ENCODE peak calls at places on chromosomes 1 and 21, in six cellular contexts. One of them, this sample, is unnamed.

GRCh38 chr21:34365794-34366193 is 2.0 kb downstream of the KCNE2 start:
- DNase-seq in K562: no peak
- DNase-seq in GM12865: no peak
- DNase-seq in NCI-H510A treated with DMSO at 0.1 percent for 48 hours: no peak
- DNase-seq in stimulated activated CD8-positive, alpha-beta memory T cell treated with anti-CD3 and anti-CD28 coated beads, Interleukin-7, amount 100 ng/mL, for 1 hour: no peak
- DNase-seq in M059J: no peak
- DNase-seq in this sample: peak; percentile 91

GRCh38 chr21:36188081-36188681 is 31.6 kb downstream of the DOP1B start:
- DNase-seq in K562: no peak
- DNase-seq in GM12865: no peak
- DNase-seq in NCI-H510A treated with DMSO at 0.1 percent for 48 hours: peak; percentile 92
- DNase-seq in stimulated activated CD8-positive, alpha-beta memory T cell treated with anti-CD3 and anti-CD28 coated beads, Interleukin-7, amount 100 ng/mL, for 1 hour: no peak
- DNase-seq in M059J: no peak
- DNase-seq in this sample: peak; percentile 84

GRCh38 chr1:34002810-34003209 is 138.9 kb downstream of the HMGB4 start:
- DNase-seq in K562: no peak
- DNase-seq in GM12865: no peak
- DNase-seq in NCI-H510A treated with DMSO at 0.1 percent for 48 hours: peak; percentile 90
- DNase-seq in stimulated activated CD8-positive, alpha-beta memory T cell treated with anti-CD3 and anti-CD28 coated beads, Interleukin-7, amount 100 ng/mL, for 1 hour: no peak
- DNase-seq in M059J: no peak
- DNase-seq in this sample: no peak

GRCh38 chr1:215376544-215377264 is 190.4 kb upstream of the KCTD3 start:
- DNase-seq in K562: no peak
- DNase-seq in GM12865: no peak
- DNase-seq in NCI-H510A treated with DMSO at 0.1 percent for 48 hours: no peak
- DNase-seq in stimulated activated CD8-positive, alpha-beta memory T cell treated with anti-CD3 and anti-CD28 coated beads, Interleukin-7, amount 100 ng/mL, for 1 hour: no peak
- DNase-seq in M059J: peak; percentile 39
- DNase-seq in this sample: no peak

GRCh38 chr1:97139512-97139911 is 417.9 kb downstream of the PTBP2 start:
- DNase-seq in K562: no peak
- DNase-seq in GM12865: no peak
- DNase-seq in NCI-H510A treated with DMSO at 0.1 percent for 48 hours: no peak
- DNase-seq in stimulated activated CD8-positive, alpha-beta memory T cell treated with anti-CD3 and anti-CD28 coated beads, Interleukin-7, amount 100 ng/mL, for 1 hour: no peak
- DNase-seq in M059J: peak; percentile 69
- DNase-seq in this sample: no peak

GRCh38 chr1:78081980-78082860 is 36.5 kb downstream of the GIPC2 start:
- DNase-seq in K562: no peak
- DNase-seq in GM12865: no peak
- DNase-seq in NCI-H510A treated with DMSO at 0.1 percent for 48 hours: no peak
- DNase-seq in stimulated activated CD8-positive, alpha-beta memory T cell treated with anti-CD3 and anti-CD28 coated beads, Interleukin-7, amount 100 ng/mL, for 1 hour: no peak
- DNase-seq in M059J: peak; percentile 74
- DNase-seq in this sample: no peak

GRCh38 chr1:54310439-54311328 is 95.5 kb downstream of the SSBP3 start:
- DNase-seq in K562: peak; percentile 79
- DNase-seq in GM12865: peak; percentile 34
- DNase-seq in NCI-H510A treated with DMSO at 0.1 percent for 48 hours: peak; percentile 29
- DNase-seq in stimulated activated CD8-positive, alpha-beta memory T cell treated with anti-CD3 and anti-CD28 coated beads, Interleukin-7, amount 100 ng/mL, for 1 hour: no peak
- DNase-seq in M059J: peak; percentile 14
- DNase-seq in this sample: peak; percentile 51

GRCh38 chr1:71304125-71304524 is 223.3 kb upstream of the ZRANB2 start:
- DNase-seq in K562: no peak
- DNase-seq in GM12865: no peak
- DNase-seq in NCI-H510A treated with DMSO at 0.1 percent for 48 hours: peak; percentile 3
- DNase-seq in stimulated activated CD8-positive, alpha-beta memory T cell treated with anti-CD3 and anti-CD28 coated beads, Interleukin-7, amount 100 ng/mL, for 1 hour: no peak
- DNase-seq in M059J: no peak
- DNase-seq in this sample: no peak

GRCh38 chr1:76040327-76040868 is 34.1 kb upstream of the ST6GALNAC3 start:
- DNase-seq in K562: peak; percentile 44
- DNase-seq in GM12865: no peak
- DNase-seq in NCI-H510A treated with DMSO at 0.1 percent for 48 hours: no peak
- DNase-seq in stimulated activated CD8-positive, alpha-beta memory T cell treated with anti-CD3 and anti-CD28 coated beads, Interleukin-7, amount 100 ng/mL, for 1 hour: no peak
- DNase-seq in M059J: no peak
- DNase-seq in this sample: no peak

GRCh38 chr1:41875487-41875886 is 43.2 kb downstream of the HIVEP3 start:
- DNase-seq in K562: no peak
- DNase-seq in GM12865: no peak
- DNase-seq in NCI-H510A treated with DMSO at 0.1 percent for 48 hours: no peak
- DNase-seq in stimulated activated CD8-positive, alpha-beta memory T cell treated with anti-CD3 and anti-CD28 coated beads, Interleukin-7, amount 100 ng/mL, for 1 hour: no peak
- DNase-seq in M059J: no peak
- DNase-seq in this sample: no peak

GRCh38 chr1:236425031-236425663 is 31.1 kb downstream of the EDARADD start:
- DNase-seq in K562: peak; percentile 38
- DNase-seq in GM12865: peak; percentile 83
- DNase-seq in NCI-H510A treated with DMSO at 0.1 percent for 48 hours: no peak
- DNase-seq in stimulated activated CD8-positive, alpha-beta memory T cell treated with anti-CD3 and anti-CD28 coated beads, Interleukin-7, amount 100 ng/mL, for 1 hour: no peak
- DNase-seq in M059J: no peak
- DNase-seq in this sample: no peak

GRCh38 chr1:21499283-21499945 is 9.8 kb upstream of the ALPL start:
- DNase-seq in K562: no peak
- DNase-seq in GM12865: no peak
- DNase-seq in NCI-H510A treated with DMSO at 0.1 percent for 48 hours: no peak
- DNase-seq in stimulated activated CD8-positive, alpha-beta memory T cell treated with anti-CD3 and anti-CD28 coated beads, Interleukin-7, amount 100 ng/mL, for 1 hour: no peak
- DNase-seq in M059J: no peak
- DNase-seq in this sample: no peak

GRCh38 chr1:119080586-119080985 is 59.9 kb downstream of the WARS2 start:
- DNase-seq in K562: no peak
- DNase-seq in GM12865: no peak
- DNase-seq in NCI-H510A treated with DMSO at 0.1 percent for 48 hours: no peak
- DNase-seq in stimulated activated CD8-positive, alpha-beta memory T cell treated with anti-CD3 and anti-CD28 coated beads, Interleukin-7, amount 100 ng/mL, for 1 hour: no peak
- DNase-seq in M059J: peak; percentile 96
- DNase-seq in this sample: no peak

GRCh38 chr1:119564548-119564947 is 57.5 kb downstream of the HSD3B1 start:
- DNase-seq in K562: no peak
- DNase-seq in GM12865: peak; percentile 70
- DNase-seq in NCI-H510A treated with DMSO at 0.1 percent for 48 hours: no peak
- DNase-seq in stimulated activated CD8-positive, alpha-beta memory T cell treated with anti-CD3 and anti-CD28 coated beads, Interleukin-7, amount 100 ng/mL, for 1 hour: no peak
- DNase-seq in M059J: no peak
- DNase-seq in this sample: no peak

GRCh38 chr21:45269861-45270260 is 17.8 kb downstream of the POFUT2 start:
- DNase-seq in K562: no peak
- DNase-seq in GM12865: no peak
- DNase-seq in NCI-H510A treated with DMSO at 0.1 percent for 48 hours: no peak
- DNase-seq in stimulated activated CD8-positive, alpha-beta memory T cell treated with anti-CD3 and anti-CD28 coated beads, Interleukin-7, amount 100 ng/mL, for 1 hour: no peak
- DNase-seq in M059J: no peak
- DNase-seq in this sample: no peak

GRCh38 chr1:229147086-229147485 is 123.8 kb upstream of the RAB4A start:
- DNase-seq in K562: peak; percentile 17
- DNase-seq in GM12865: no peak
- DNase-seq in NCI-H510A treated with DMSO at 0.1 percent for 48 hours: no peak
- DNase-seq in stimulated activated CD8-positive, alpha-beta memory T cell treated with anti-CD3 and anti-CD28 coated beads, Interleukin-7, amount 100 ng/mL, for 1 hour: no peak
- DNase-seq in M059J: no peak
- DNase-seq in this sample: peak; percentile 16

GRCh38 chr1:228308628-228309547 is 97.7 kb downstream of the TRIM11 start:
- DNase-seq in K562: no peak
- DNase-seq in GM12865: no peak
- DNase-seq in NCI-H510A treated with DMSO at 0.1 percent for 48 hours: no peak
- DNase-seq in stimulated activated CD8-positive, alpha-beta memory T cell treated with anti-CD3 and anti-CD28 coated beads, Interleukin-7, amount 100 ng/mL, for 1 hour: no peak
- DNase-seq in M059J: no peak
- DNase-seq in this sample: no peak

GRCh38 chr1:109932232-109932631 is 21.6 kb downstream of the CSF1 start:
- DNase-seq in K562: no peak
- DNase-seq in GM12865: no peak
- DNase-seq in NCI-H510A treated with DMSO at 0.1 percent for 48 hours: no peak
- DNase-seq in stimulated activated CD8-positive, alpha-beta memory T cell treated with anti-CD3 and anti-CD28 coated beads, Interleukin-7, amount 100 ng/mL, for 1 hour: no peak
- DNase-seq in M059J: no peak
- DNase-seq in this sample: no peak

GRCh38 chr1:98981917-98982513 is 22.6 kb downstream of the PLPPR5 start:
- DNase-seq in K562: no peak
- DNase-seq in GM12865: no peak
- DNase-seq in NCI-H510A treated with DMSO at 0.1 percent for 48 hours: no peak
- DNase-seq in stimulated activated CD8-positive, alpha-beta memory T cell treated with anti-CD3 and anti-CD28 coated beads, Interleukin-7, amount 100 ng/mL, for 1 hour: no peak
- DNase-seq in M059J: peak; percentile 40
- DNase-seq in this sample: no peak

GRCh38 chr1:234400773-234401172 is 27.5 kb downstream of the COA6 start:
- DNase-seq in K562: no peak
- DNase-seq in GM12865: peak; percentile 51
- DNase-seq in NCI-H510A treated with DMSO at 0.1 percent for 48 hours: no peak
- DNase-seq in stimulated activated CD8-positive, alpha-beta memory T cell treated with anti-CD3 and anti-CD28 coated beads, Interleukin-7, amount 100 ng/mL, for 1 hour: no peak
- DNase-seq in M059J: peak; percentile 43
- DNase-seq in this sample: no peak

GRCh38 chr21:25572895-25573310 is 34.4 kb downstream of the MRPL39 start:
- DNase-seq in K562: no peak
- DNase-seq in GM12865: peak; percentile 85
- DNase-seq in NCI-H510A treated with DMSO at 0.1 percent for 48 hours: no peak
- DNase-seq in stimulated activated CD8-positive, alpha-beta memory T cell treated with anti-CD3 and anti-CD28 coated beads, Interleukin-7, amount 100 ng/mL, for 1 hour: no peak
- DNase-seq in M059J: peak; percentile 53
- DNase-seq in this sample: no peak

GRCh38 chr1:9289724-9290493 is 2.8 kb upstream of the SPSB1 start:
- DNase-seq in K562: no peak
- DNase-seq in GM12865: no peak
- DNase-seq in NCI-H510A treated with DMSO at 0.1 percent for 48 hours: no peak
- DNase-seq in stimulated activated CD8-positive, alpha-beta memory T cell treated with anti-CD3 and anti-CD28 coated beads, Interleukin-7, amount 100 ng/mL, for 1 hour: no peak
- DNase-seq in M059J: peak; percentile 86
- DNase-seq in this sample: no peak

GRCh38 chr1:244918422-244919319 is 54.3 kb upstream of the HNRNPU start:
- DNase-seq in K562: peak; percentile 85
- DNase-seq in GM12865: peak; percentile 81
- DNase-seq in NCI-H510A treated with DMSO at 0.1 percent for 48 hours: peak; percentile 5
- DNase-seq in stimulated activated CD8-positive, alpha-beta memory T cell treated with anti-CD3 and anti-CD28 coated beads, Interleukin-7, amount 100 ng/mL, for 1 hour: peak; percentile 39
- DNase-seq in M059J: peak; percentile 44
- DNase-seq in this sample: peak; percentile 72

GRCh38 chr1:222974496-222974895 is 159.7 kb downstream of the DISP1 start:
- DNase-seq in K562: no peak
- DNase-seq in GM12865: no peak
- DNase-seq in NCI-H510A treated with DMSO at 0.1 percent for 48 hours: no peak
- DNase-seq in stimulated activated CD8-positive, alpha-beta memory T cell treated with anti-CD3 and anti-CD28 coated beads, Interleukin-7, amount 100 ng/mL, for 1 hour: no peak
- DNase-seq in M059J: peak; percentile 96
- DNase-seq in this sample: no peak

GRCh38 chr1:97392701-97393100 is 528.1 kb downstream of the DPYD start:
- DNase-seq in K562: no peak
- DNase-seq in GM12865: no peak
- DNase-seq in NCI-H510A treated with DMSO at 0.1 percent for 48 hours: no peak
- DNase-seq in stimulated activated CD8-positive, alpha-beta memory T cell treated with anti-CD3 and anti-CD28 coated beads, Interleukin-7, amount 100 ng/mL, for 1 hour: no peak
- DNase-seq in M059J: no peak
- DNase-seq in this sample: no peak

GRCh38 chr1:151916959-151917358 is 7.6 kb upstream of the THEM4 start:
- DNase-seq in K562: no peak
- DNase-seq in GM12865: no peak
- DNase-seq in NCI-H510A treated with DMSO at 0.1 percent for 48 hours: no peak
- DNase-seq in stimulated activated CD8-positive, alpha-beta memory T cell treated with anti-CD3 and anti-CD28 coated beads, Interleukin-7, amount 100 ng/mL, for 1 hour: no peak
- DNase-seq in M059J: no peak
- DNase-seq in this sample: no peak

GRCh38 chr1:115188680-115189395 is 99.5 kb upstream of the TSPAN2 start:
- DNase-seq in K562: no peak
- DNase-seq in GM12865: no peak
- DNase-seq in NCI-H510A treated with DMSO at 0.1 percent for 48 hours: no peak
- DNase-seq in stimulated activated CD8-positive, alpha-beta memory T cell treated with anti-CD3 and anti-CD28 coated beads, Interleukin-7, amount 100 ng/mL, for 1 hour: no peak
- DNase-seq in M059J: no peak
- DNase-seq in this sample: no peak

GRCh38 chr1:27298632-27299384 is 23.2 kb upstream of the TMEM222 start:
- DNase-seq in K562: no peak
- DNase-seq in GM12865: no peak
- DNase-seq in NCI-H510A treated with DMSO at 0.1 percent for 48 hours: no peak
- DNase-seq in stimulated activated CD8-positive, alpha-beta memory T cell treated with anti-CD3 and anti-CD28 coated beads, Interleukin-7, amount 100 ng/mL, for 1 hour: no peak
- DNase-seq in M059J: peak; percentile 17
- DNase-seq in this sample: no peak

GRCh38 chr1:207393610-207394009 is 60.5 kb upstream of the CR2 start:
- DNase-seq in K562: no peak
- DNase-seq in GM12865: no peak
- DNase-seq in NCI-H510A treated with DMSO at 0.1 percent for 48 hours: no peak
- DNase-seq in stimulated activated CD8-positive, alpha-beta memory T cell treated with anti-CD3 and anti-CD28 coated beads, Interleukin-7, amount 100 ng/mL, for 1 hour: no peak
- DNase-seq in M059J: peak; percentile 95
- DNase-seq in this sample: no peak

GRCh38 chr21:31781737-31782136 is 49.8 kb upstream of the SCAF4 start:
- DNase-seq in K562: peak; percentile 43
- DNase-seq in GM12865: no peak
- DNase-seq in NCI-H510A treated with DMSO at 0.1 percent for 48 hours: peak; percentile 61
- DNase-seq in stimulated activated CD8-positive, alpha-beta memory T cell treated with anti-CD3 and anti-CD28 coated beads, Interleukin-7, amount 100 ng/mL, for 1 hour: no peak
- DNase-seq in M059J: peak; percentile 40
- DNase-seq in this sample: peak; percentile 11

GRCh38 chr1:41919764-41920397 is 1.2 kb upstream of the HIVEP3 start:
- DNase-seq in K562: peak; percentile 56
- DNase-seq in GM12865: peak; percentile 85
- DNase-seq in NCI-H510A treated with DMSO at 0.1 percent for 48 hours: peak; percentile 88
- DNase-seq in stimulated activated CD8-positive, alpha-beta memory T cell treated with anti-CD3 and anti-CD28 coated beads, Interleukin-7, amount 100 ng/mL, for 1 hour: peak; percentile 48
- DNase-seq in M059J: peak; percentile 91
- DNase-seq in this sample: peak; percentile 92

GRCh38 chr1:34695580-34695979 is 59.3 kb upstream of the GJB5 start:
- DNase-seq in K562: no peak
- DNase-seq in GM12865: no peak
- DNase-seq in NCI-H510A treated with DMSO at 0.1 percent for 48 hours: peak; percentile 89
- DNase-seq in stimulated activated CD8-positive, alpha-beta memory T cell treated with anti-CD3 and anti-CD28 coated beads, Interleukin-7, amount 100 ng/mL, for 1 hour: no peak
- DNase-seq in M059J: peak; percentile 32
- DNase-seq in this sample: no peak

GRCh38 chr1:39960461-39960958 is 5.6 kb downstream of the MFSD2A start:
- DNase-seq in K562: no peak
- DNase-seq in GM12865: peak; percentile 81
- DNase-seq in NCI-H510A treated with DMSO at 0.1 percent for 48 hours: peak; percentile 100
- DNase-seq in stimulated activated CD8-positive, alpha-beta memory T cell treated with anti-CD3 and anti-CD28 coated beads, Interleukin-7, amount 100 ng/mL, for 1 hour: no peak
- DNase-seq in M059J: no peak
- DNase-seq in this sample: no peak

GRCh38 chr21:16572032-16572431 is 842.2 kb downstream of the USP25 start:
- DNase-seq in K562: no peak
- DNase-seq in GM12865: no peak
- DNase-seq in NCI-H510A treated with DMSO at 0.1 percent for 48 hours: no peak
- DNase-seq in stimulated activated CD8-positive, alpha-beta memory T cell treated with anti-CD3 and anti-CD28 coated beads, Interleukin-7, amount 100 ng/mL, for 1 hour: no peak
- DNase-seq in M059J: peak; percentile 66
- DNase-seq in this sample: no peak

This sample was measured in NCI-H146.